ENCODE peak calls at places on chromosomes 3 and 15, in ten cellular contexts. T, N, V, I, C, O, K, P, G and U are unnamed samples.

GRCh38 chr3:185733980-185734724 is 90.7 kb downstream of the IGF2BP2 start:
- DNase-seq in K (peak; percentile 87), O (no peak), V (peak; percentile 63), G (peak; percentile 52), N (peak; percentile 87), I (peak; percentile 58), C (no peak), T (no peak), P (peak; percentile 13), U (no peak)

GRCh38 chr3:10550705-10551104 is 45.3 kb upstream of the ATP2B2 start:
- DNase-seq in V (no peak), I (no peak), K (no peak), P (no peak), T (no peak), C (peak; percentile 90), N (no peak), O (peak; percentile 35), G (no peak), U (no peak)

GRCh38 chr3:23242106-23242505 is 39.0 kb downstream of the UBE2E2 start:
- DNase-seq in T (no peak), V (no peak), C (no peak), I (no peak), N (no peak), P (no peak), K (no peak), G (no peak), O (no peak), U (no peak)

GRCh38 chr3:112635674-112636073 is 5.3 kb downstream of the CCDC80 start:
- DNase-seq in T (no peak), C (no peak), V (peak; percentile 31), N (no peak), O (peak; percentile 90), K (peak; percentile 49), P (no peak), I (no peak), G (no peak), U (no peak)

GRCh38 chr3:49518441-49518840 is 35.8 kb upstream of the BSN start:
- DNase-seq in G (no peak), P (no peak), V (no peak), N (no peak), K (no peak), I (no peak), O (no peak), T (no peak), C (no peak), U (no peak)

GRCh38 chr3:59043391-59043790 is 6.4 kb downstream of the CFAP20DC start:
- DNase-seq in G (no peak), K (no peak), T (no peak), O (no peak), V (no peak), I (no peak), P (no peak), N (no peak), C (no peak), U (no peak)

GRCh38 chr3:25441234-25441856 is 13.3 kb downstream of the RARB start:
- DNase-seq in V (peak; percentile 17), C (no peak), O (no peak), G (no peak), T (no peak), K (no peak), P (no peak), I (no peak), N (peak; percentile 72), U (peak; percentile 64)

GRCh38 chr3:160331127-160331937 is 67.7 kb downstream of the IFT80 start:
- DNase-seq in V (no peak), N (peak; percentile 37), O (no peak), K (peak; percentile 69), P (no peak), T (no peak), I (no peak), G (no peak), C (no peak), U (no peak)

GRCh38 chr3:11021611-11022011 is 29.1 kb downstream of the SLC6A1 start:
- DNase-seq in T (no peak), P (no peak), C (no peak), V (no peak), I (no peak), K (no peak), O (no peak), G (no peak), N (no peak), U (no peak)

GRCh38 chr15:35596261-35596660 is 50.3 kb upstream of the DPH6 start:
- DNase-seq in I (no peak), V (no peak), K (no peak), O (no peak), N (no peak), C (no peak), T (no peak), G (no peak), P (no peak), U (no peak)

GRCh38 chr3:112247351-112247750 is 46.7 kb downstream of the SLC9C1 start:
- DNase-seq in G (no peak), K (no peak), I (no peak), N (no peak), V (no peak), P (no peak), C (no peak), T (no peak), O (no peak), U (no peak)

GRCh38 chr3:30233924-30234666 is 372.3 kb upstream of the TGFBR2 start:
- DNase-seq in G (no peak), P (no peak), O (no peak), K (peak; percentile 23), C (no peak), T (no peak), I (no peak), V (no peak), N (no peak), U (no peak)

GRCh38 chr3:33299395-33300081 is 22.3 kb downstream of the FBXL2 start:
- DNase-seq in V (no peak), T (no peak), K (no peak), G (no peak), I (no peak), P (no peak), C (no peak), N (no peak), O (no peak), U (no peak)

GRCh38 chr3:26613999-26614398 is 8.6 kb upstream of the LRRC3B start:
- DNase-seq in V (no peak), O (no peak), C (peak; percentile 82), G (no peak), K (no peak), P (no peak), I (no peak), T (no peak), N (no peak), U (no peak)

GRCh38 chr15:58748040-58748786 is 1.3 kb downstream of the ADAM10 start:
- DNase-seq in K (peak; percentile 43), O (no peak), C (no peak), T (no peak), G (no peak), N (no peak), I (no peak), V (no peak), P (no peak), U (no peak)

GRCh38 chr15:58749532-58750337 is at the start of gene ADAM10:
- DNase-seq in P (peak; percentile 98), T (peak; percentile 97), V (peak; percentile 99), N (peak; percentile 99), K (peak; percentile 99), C (peak; percentile 99), I (peak; percentile 100), O (peak; percentile 100), G (peak; percentile 99), U (peak; percentile 99)

GRCh38 chr15:58752716-58753115 is 3.2 kb upstream of the ADAM10 start:
- DNase-seq in O (no peak), P (no peak), I (no peak), C (no peak), V (no peak), N (no peak), K (no peak), T (no peak), G (no peak), U (no peak)

GRCh38 chr15:58746174-58746573 is 3.3 kb downstream of the ADAM10 start:
- DNase-seq in K (no peak), G (no peak), C (no peak), V (no peak), T (no peak), I (no peak), N (no peak), O (no peak), P (no peak), U (no peak)

GRCh38 chr15:58748787-58749531 is 548 bp downstream of the ADAM10 start:
- DNase-seq in C (peak; percentile 93), T (peak; percentile 56), P (no peak), K (peak; percentile 56), G (peak; percentile 44), O (peak; percentile 75), I (peak; percentile 52), N (peak; percentile 77), V (peak; percentile 53), U (peak; percentile 75)
- TF ChIP-seq POLR2A in C (no peak), T (no peak), P (no peak), K (peak; percentile 5), G (no peak), O (no peak), I (no peak), N (peak; percentile 11), V (peak; percentile 11), U (no peak)

GRCh38 chr15:72272997-72273352 is 621 bp upstream of the PARP6 start:
- DNase-seq in G (no peak), N (no peak), V (no peak), C (no peak), O (no peak), P (no peak), K (no peak), T (no peak), I (no peak), U (no peak)
- H3K27me3 ChIP-seq in G (no peaks in the 10 kb centered on the region), N (no peaks in the 10 kb centered on the region), V (no peaks in the 10 kb centered on the region), C (no peaks in the 10 kb centered on the region), O (no peaks in the 10 kb centered on the region), P (no peaks in the 10 kb centered on the region), K (no peaks in the 10 kb centered on the region), T (no peaks in the 10 kb centered on the region), I (no peaks in the 10 kb centered on the region), U (no peaks in the 10 kb centered on the region)

GRCh38 chr3:150388468-150389418 is 19.4 kb upstream of the TSC22D2 start:
- DNase-seq in G (no peak), I (no peak), N (no peak), O (no peak), T (no peak), K (peak; percentile 47), P (no peak), C (no peak), V (no peak), U (no peak)

GRCh38 chr3:150391200-150391599 is 16.9 kb upstream of the TSC22D2 start:
- DNase-seq in V (no peak), G (no peak), O (no peak), P (no peak), I (no peak), T (no peak), K (peak; percentile 55), N (peak; percentile 31), C (no peak), U (no peak)

GRCh38 chr3:150384517-150385212 is 23.4 kb upstream of the TSC22D2 start:
- DNase-seq in K (no peak), T (no peak), P (peak; percentile 12), N (peak; percentile 89), C (no peak), G (no peak), V (peak; percentile 40), O (no peak), I (no peak), U (peak; percentile 81)

GRCh38 chr3:150385296-150386242 is 22.5 kb upstream of the TSC22D2 start:
- DNase-seq in V (no peak), T (no peak), K (no peak), O (no peak), N (no peak), C (no peak), I (no peak), G (no peak), P (no peak), U (no peak)
- TF ChIP-seq POLR2A in V (no peak), T (no peak), K (no peak), O (no peak), N (no peak), C (no peak), I (no peak), G (no peak), P (no peak), U (no peak)

GRCh38 chr15:57665187-57665586 is 41.3 kb upstream of the POLR2M start:
- DNase-seq in G (no peak), O (no peak), K (no peak), I (no peak), P (no peak), C (peak; percentile 70), T (no peak), N (no peak), V (no peak), U (no peak)
- H3K27me3 ChIP-seq in G (no peaks in the 10 kb centered on the region), O (no peaks in the 10 kb centered on the region), K (no peaks in the 10 kb centered on the region), I (no peaks in the 10 kb centered on the region), P (no peaks in the 10 kb centered on the region), C (no peaks in the 10 kb centered on the region), T (no peaks in the 10 kb centered on the region), N (peaks cover 12% of the 10 kb centered on the region), V (no peaks in the 10 kb centered on the region), U (no peaks in the 10 kb centered on the region)